ENCODE peak calls at places on chromosomes 12 and 14, in eight cellular contexts. One of them, this sample, is unnamed.

GRCh38 chr14:50010752-50011151 is 105.6 kb downstream of the VCPKMT start:
- DNase-seq in fibroblast of lung: peak
- DNase-seq in tibial artery: no peak
- DNase-seq in T-helper 17 cell: no peak
- DNase-seq in brain microvascular endothelial cell: no peak
- DNase-seq in EH: peak
- DNase-seq in NCI-H1105 treated with DMSO at 0.1 percent for 48 hours: no peak
- DNase-seq in stimulated activated CD8-positive, alpha-beta memory T cell treated with anti-CD3 and anti-CD28 coated beads, Interleukin-7, amount 100 ng/mL, for 4 hours: no peak
- DNase-seq in this sample: no peak

GRCh38 chr12:97142737-97143450 is 235.8 kb downstream of the NEDD1 start:
- DNase-seq in NCI-H1105 treated with DMSO at 0.1 percent for 48 hours: no peak
- DNase-seq in T-helper 17 cell: no peak
- DNase-seq in brain microvascular endothelial cell: no peak
- DNase-seq in fibroblast of lung: peak
- DNase-seq in EH: no peak
- DNase-seq in tibial artery: no peak
- DNase-seq in stimulated activated CD8-positive, alpha-beta memory T cell treated with anti-CD3 and anti-CD28 coated beads, Interleukin-7, amount 100 ng/mL, for 4 hours: no peak
- DNase-seq in this sample: no peak

GRCh38 chr12:92208613-92209121 is 63.0 kb upstream of the BTG1 start:
- DNase-seq in tibial artery: no peak
- DNase-seq in EH: peak
- DNase-seq in NCI-H1105 treated with DMSO at 0.1 percent for 48 hours: no peak
- DNase-seq in stimulated activated CD8-positive, alpha-beta memory T cell treated with anti-CD3 and anti-CD28 coated beads, Interleukin-7, amount 100 ng/mL, for 4 hours: no peak
- DNase-seq in brain microvascular endothelial cell: peak
- DNase-seq in fibroblast of lung: peak
- DNase-seq in T-helper 17 cell: no peak
- DNase-seq in this sample: peak

GRCh38 chr12:51661836-51662235 is 70.8 kb downstream of the SCN8A start:
- DNase-seq in brain microvascular endothelial cell: no peak
- DNase-seq in fibroblast of lung: no peak
- DNase-seq in T-helper 17 cell: no peak
- DNase-seq in tibial artery: no peak
- DNase-seq in EH: no peak
- DNase-seq in NCI-H1105 treated with DMSO at 0.1 percent for 48 hours: no peak
- DNase-seq in stimulated activated CD8-positive, alpha-beta memory T cell treated with anti-CD3 and anti-CD28 coated beads, Interleukin-7, amount 100 ng/mL, for 4 hours: no peak
- DNase-seq in this sample: no peak

GRCh38 chr12:57266681-57267080 is 15.7 kb upstream of the STAC3 start:
- DNase-seq in brain microvascular endothelial cell: no peak
- DNase-seq in stimulated activated CD8-positive, alpha-beta memory T cell treated with anti-CD3 and anti-CD28 coated beads, Interleukin-7, amount 100 ng/mL, for 4 hours: no peak
- DNase-seq in tibial artery: no peak
- DNase-seq in NCI-H1105 treated with DMSO at 0.1 percent for 48 hours: no peak
- DNase-seq in T-helper 17 cell: no peak
- DNase-seq in EH: no peak
- DNase-seq in fibroblast of lung: no peak
- DNase-seq in this sample: no peak

GRCh38 chr12:130838951-130839769 is at the start of gene STX2:
- DNase-seq in brain microvascular endothelial cell: peak
- DNase-seq in NCI-H1105 treated with DMSO at 0.1 percent for 48 hours: peak
- DNase-seq in T-helper 17 cell: peak
- DNase-seq in EH: peak
- DNase-seq in stimulated activated CD8-positive, alpha-beta memory T cell treated with anti-CD3 and anti-CD28 coated beads, Interleukin-7, amount 100 ng/mL, for 4 hours: peak
- DNase-seq in fibroblast of lung: peak
- DNase-seq in tibial artery: peak
- DNase-seq in this sample: peak

GRCh38 chr12:51926064-51926632 is 18.8 kb downstream of the ACVRL1 start:
- DNase-seq in T-helper 17 cell: no peak
- DNase-seq in NCI-H1105 treated with DMSO at 0.1 percent for 48 hours: no peak
- DNase-seq in brain microvascular endothelial cell: no peak
- DNase-seq in fibroblast of lung: no peak
- DNase-seq in stimulated activated CD8-positive, alpha-beta memory T cell treated with anti-CD3 and anti-CD28 coated beads, Interleukin-7, amount 100 ng/mL, for 4 hours: no peak
- DNase-seq in tibial artery: peak
- DNase-seq in EH: no peak
- DNase-seq in this sample: peak

GRCh38 chr14:104677506-104678332 is 11.7 kb upstream of the INF2 start:
- DNase-seq in NCI-H1105 treated with DMSO at 0.1 percent for 48 hours: no peak
- DNase-seq in T-helper 17 cell: peak
- DNase-seq in brain microvascular endothelial cell: peak
- DNase-seq in tibial artery: peak
- DNase-seq in stimulated activated CD8-positive, alpha-beta memory T cell treated with anti-CD3 and anti-CD28 coated beads, Interleukin-7, amount 100 ng/mL, for 4 hours: peak
- DNase-seq in EH: peak
- DNase-seq in fibroblast of lung: peak
- DNase-seq in this sample: peak

GRCh38 chr14:87630808-87631207 is 362.2 kb downstream of the GALC start:
- DNase-seq in NCI-H1105 treated with DMSO at 0.1 percent for 48 hours: no peak
- DNase-seq in brain microvascular endothelial cell: no peak
- DNase-seq in tibial artery: no peak
- DNase-seq in EH: no peak
- DNase-seq in T-helper 17 cell: no peak
- DNase-seq in fibroblast of lung: no peak
- DNase-seq in stimulated activated CD8-positive, alpha-beta memory T cell treated with anti-CD3 and anti-CD28 coated beads, Interleukin-7, amount 100 ng/mL, for 4 hours: no peak
- DNase-seq in this sample: no peak

GRCh38 chr12:122333142-122334087 is 67.1 kb upstream of the VPS33A start:
- DNase-seq in stimulated activated CD8-positive, alpha-beta memory T cell treated with anti-CD3 and anti-CD28 coated beads, Interleukin-7, amount 100 ng/mL, for 4 hours: no peak
- DNase-seq in tibial artery: no peak
- DNase-seq in fibroblast of lung: no peak
- DNase-seq in T-helper 17 cell: no peak
- DNase-seq in NCI-H1105 treated with DMSO at 0.1 percent for 48 hours: no peak
- DNase-seq in brain microvascular endothelial cell: no peak
- DNase-seq in EH: no peak
- DNase-seq in this sample: peak

GRCh38 chr14:64174922-64175782 is 119.0 kb downstream of the ESR2 start:
- DNase-seq in EH: no peak
- DNase-seq in brain microvascular endothelial cell: no peak
- DNase-seq in fibroblast of lung: no peak
- DNase-seq in tibial artery: no peak
- DNase-seq in NCI-H1105 treated with DMSO at 0.1 percent for 48 hours: no peak
- DNase-seq in T-helper 17 cell: no peak
- DNase-seq in stimulated activated CD8-positive, alpha-beta memory T cell treated with anti-CD3 and anti-CD28 coated beads, Interleukin-7, amount 100 ng/mL, for 4 hours: no peak
- DNase-seq in this sample: no peak

GRCh38 chr12:112979281-112979680 is 962 bp downstream of the OAS2 start:
- DNase-seq in tibial artery: no peak
- DNase-seq in stimulated activated CD8-positive, alpha-beta memory T cell treated with anti-CD3 and anti-CD28 coated beads, Interleukin-7, amount 100 ng/mL, for 4 hours: peak
- DNase-seq in EH: no peak
- DNase-seq in brain microvascular endothelial cell: no peak
- DNase-seq in fibroblast of lung: no peak
- DNase-seq in NCI-H1105 treated with DMSO at 0.1 percent for 48 hours: no peak
- DNase-seq in T-helper 17 cell: peak
- DNase-seq in this sample: no peak

GRCh38 chr14:89728964-89729363 is 225.6 kb downstream of the EFCAB11 start:
- DNase-seq in EH: no peak
- DNase-seq in brain microvascular endothelial cell: no peak
- DNase-seq in NCI-H1105 treated with DMSO at 0.1 percent for 48 hours: no peak
- DNase-seq in fibroblast of lung: no peak
- DNase-seq in stimulated activated CD8-positive, alpha-beta memory T cell treated with anti-CD3 and anti-CD28 coated beads, Interleukin-7, amount 100 ng/mL, for 4 hours: no peak
- DNase-seq in T-helper 17 cell: no peak
- DNase-seq in tibial artery: no peak
- DNase-seq in this sample: no peak

GRCh38 chr14:52078093-52078492 is 9.2 kb upstream of the NID2 start:
- DNase-seq in NCI-H1105 treated with DMSO at 0.1 percent for 48 hours: no peak
- DNase-seq in stimulated activated CD8-positive, alpha-beta memory T cell treated with anti-CD3 and anti-CD28 coated beads, Interleukin-7, amount 100 ng/mL, for 4 hours: no peak
- DNase-seq in tibial artery: no peak
- DNase-seq in EH: peak
- DNase-seq in brain microvascular endothelial cell: no peak
- DNase-seq in fibroblast of lung: peak
- DNase-seq in T-helper 17 cell: no peak
- DNase-seq in this sample: no peak

GRCh38 chr12:75208851-75209781 is 523 bp downstream of the KCNC2 start:
- DNase-seq in EH: peak
- DNase-seq in tibial artery: no peak
- DNase-seq in stimulated activated CD8-positive, alpha-beta memory T cell treated with anti-CD3 and anti-CD28 coated beads, Interleukin-7, amount 100 ng/mL, for 4 hours: no peak
- DNase-seq in brain microvascular endothelial cell: peak
- DNase-seq in T-helper 17 cell: no peak
- DNase-seq in NCI-H1105 treated with DMSO at 0.1 percent for 48 hours: peak
- DNase-seq in fibroblast of lung: peak
- DNase-seq in this sample: peak

GRCh38 chr14:71290960-71291466 is 383.8 kb downstream of the PCNX1 start:
- DNase-seq in brain microvascular endothelial cell: peak
- DNase-seq in fibroblast of lung: peak
- DNase-seq in T-helper 17 cell: no peak
- DNase-seq in stimulated activated CD8-positive, alpha-beta memory T cell treated with anti-CD3 and anti-CD28 coated beads, Interleukin-7, amount 100 ng/mL, for 4 hours: peak
- DNase-seq in NCI-H1105 treated with DMSO at 0.1 percent for 48 hours: no peak
- DNase-seq in EH: peak
- DNase-seq in tibial artery: no peak
- DNase-seq in this sample: peak

GRCh38 chr14:66383271-66383670 is 102.9 kb upstream of the CCDC196 start:
- DNase-seq in NCI-H1105 treated with DMSO at 0.1 percent for 48 hours: no peak
- DNase-seq in fibroblast of lung: no peak
- DNase-seq in tibial artery: no peak
- DNase-seq in brain microvascular endothelial cell: no peak
- DNase-seq in stimulated activated CD8-positive, alpha-beta memory T cell treated with anti-CD3 and anti-CD28 coated beads, Interleukin-7, amount 100 ng/mL, for 4 hours: no peak
- DNase-seq in T-helper 17 cell: no peak
- DNase-seq in EH: no peak
- DNase-seq in this sample: no peak

GRCh38 chr14:71319646-71320045 is 412.4 kb downstream of the PCNX1 start:
- DNase-seq in brain microvascular endothelial cell: peak
- DNase-seq in T-helper 17 cell: no peak
- DNase-seq in EH: peak
- DNase-seq in stimulated activated CD8-positive, alpha-beta memory T cell treated with anti-CD3 and anti-CD28 coated beads, Interleukin-7, amount 100 ng/mL, for 4 hours: no peak
- DNase-seq in tibial artery: no peak
- DNase-seq in fibroblast of lung: no peak
- DNase-seq in NCI-H1105 treated with DMSO at 0.1 percent for 48 hours: peak
- DNase-seq in this sample: no peak